ENCODE peak calls at places on chromosomes 4 and X, in four cellular contexts. One of them, this sample, is unnamed.

GRCh38 chr4:108168672-108169562 is at the start of gene LEF1:
- DNase-seq in tibial nerve: no peak
- DNase-seq in hepatocyte: peak; percentile 78
- DNase-seq in breast epithelium: peak; percentile 39
- DNase-seq in this sample: peak; percentile 89

GRCh38 chr4:48681856-48682255 is 98.2 kb downstream of the FRYL start:
- DNase-seq in tibial nerve: no peak
- DNase-seq in breast epithelium: no peak
- DNase-seq in hepatocyte: peak; percentile 32
- DNase-seq in this sample: no peak

GRCh38 chr4:117971406-117971805 is 62.9 kb upstream of the NDST3 start:
- DNase-seq in hepatocyte: no peak
- DNase-seq in breast epithelium: no peak
- DNase-seq in tibial nerve: no peak
- DNase-seq in this sample: no peak

GRCh38 chr4:57777871-57778270 is 667.7 kb upstream of the IGFBP7 start:
- DNase-seq in hepatocyte: no peak
- DNase-seq in breast epithelium: no peak
- DNase-seq in tibial nerve: no peak
- DNase-seq in this sample: no peak

GRCh38 chr4:19030536-19030935 is 1009.0 kb upstream of the LCORL start:
- DNase-seq in tibial nerve: no peak
- DNase-seq in breast epithelium: no peak
- DNase-seq in hepatocyte: no peak
- DNase-seq in this sample: no peak

GRCh38 chr4:40193018-40193571 is 3.7 kb upstream of the RHOH start:
- DNase-seq in hepatocyte: peak; percentile 32
- DNase-seq in tibial nerve: no peak
- DNase-seq in breast epithelium: no peak
- DNase-seq in this sample: no peak

GRCh38 chr4:106690487-106690886 is 321.9 kb upstream of the GIMD1 start:
- DNase-seq in hepatocyte: no peak
- DNase-seq in tibial nerve: no peak
- DNase-seq in breast epithelium: no peak
- DNase-seq in this sample: no peak

GRCh38 chr4:35934370-35934981 is 309.8 kb downstream of the ARAP2 start:
- DNase-seq in tibial nerve: no peak
- DNase-seq in hepatocyte: peak; percentile 63
- DNase-seq in breast epithelium: no peak
- DNase-seq in this sample: no peak

GRCh38 chr4:90857081-90857820 is 730.1 kb downstream of the CCSER1 start:
- DNase-seq in hepatocyte: no peak
- DNase-seq in tibial nerve: no peak
- DNase-seq in breast epithelium: no peak
- DNase-seq in this sample: no peak

GRCh38 chr4:51884606-51885005 is 41.7 kb downstream of the DCUN1D4 start:
- DNase-seq in tibial nerve: no peak
- DNase-seq in breast epithelium: no peak
- DNase-seq in hepatocyte: no peak
- DNase-seq in this sample: peak; percentile 73

GRCh38 chr4:128570380-128570779 is 239.1 kb upstream of the JADE1 start:
- DNase-seq in tibial nerve: peak; percentile 19
- DNase-seq in breast epithelium: no peak
- DNase-seq in hepatocyte: no peak
- DNase-seq in this sample: no peak

GRCh38 chrX:54494970-54495813 is 842 bp downstream of the FGD1 start:
- DNase-seq in tibial nerve: no peak
- DNase-seq in hepatocyte: peak; percentile 45
- DNase-seq in breast epithelium: no peak
- DNase-seq in this sample: peak; percentile 61

GRCh38 chrX:139932077-139932900 is 564 bp downstream of the ATP11C start:
- DNase-seq in hepatocyte: peak; percentile 62
- DNase-seq in breast epithelium: no peak
- DNase-seq in tibial nerve: peak; percentile 15
- DNase-seq in this sample: no peak

DNA sequence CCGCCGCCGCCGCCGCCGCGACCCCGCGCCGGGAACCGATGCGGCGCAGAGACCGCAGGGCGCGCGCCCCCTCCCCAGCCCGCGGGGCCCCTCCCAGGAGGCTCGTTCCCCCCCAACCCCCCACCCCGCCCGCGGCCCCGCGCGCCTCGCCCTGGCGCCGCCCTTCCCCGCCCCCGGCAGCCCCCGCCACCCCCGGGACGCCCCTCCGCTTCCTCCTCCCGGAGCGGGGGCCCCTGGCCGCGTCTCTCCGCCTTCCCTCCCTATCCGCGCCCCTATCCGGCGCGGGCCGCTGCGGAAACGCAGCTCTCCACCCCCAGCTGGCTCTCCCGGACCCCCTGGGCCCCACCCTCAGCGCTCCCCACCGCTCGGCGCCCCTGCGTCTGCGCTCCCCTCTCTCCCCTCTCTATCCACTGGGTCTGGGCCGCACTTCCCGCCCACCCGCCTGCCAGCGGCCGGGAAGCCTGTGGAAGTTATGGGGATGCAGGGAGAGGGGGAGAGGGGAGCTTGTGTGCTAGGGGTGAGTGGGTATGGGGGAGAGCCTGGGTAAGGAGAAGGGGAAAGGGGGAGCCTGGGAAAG is at the start of gene TMEM271:
- DNase-seq in tibial nerve: no peak
- DNase-seq in breast epithelium: no peak
- DNase-seq in hepatocyte: no peak
- DNase-seq in this sample: peak; percentile 71
- H3K4me3 ChIP-seq in tibial nerve: peak within 1 kb of the TSS; percentile 23
- H3K4me3 ChIP-seq in breast epithelium: peak within 1 kb of the TSS; percentile 9
- H3K4me3 ChIP-seq in hepatocyte: no peak within 1 kb of the TSS
- H3K4me3 ChIP-seq in this sample: no peak within 1 kb of the TSS

GRCh38 chr4:8396762-8397406 is 43.6 kb downstream of the ACOX3 start:
- DNase-seq in breast epithelium: no peak
- DNase-seq in hepatocyte: no peak
- DNase-seq in tibial nerve: no peak
- DNase-seq in this sample: no peak
- H3K4me3 ChIP-seq in breast epithelium: no peak overlapping the region
- H3K4me3 ChIP-seq in hepatocyte: no peak overlapping the region
- H3K4me3 ChIP-seq in tibial nerve: no peak overlapping the region
- H3K4me3 ChIP-seq in this sample: no peak overlapping the region

GRCh38 chr4:16198271-16198670 is 28.0 kb downstream of the TAPT1 start:
- DNase-seq in hepatocyte: no peak
- DNase-seq in tibial nerve: no peak
- DNase-seq in breast epithelium: no peak
- DNase-seq in this sample: no peak

GRCh38 chr4:16199132-16199531 is 27.1 kb downstream of the TAPT1 start:
- DNase-seq in tibial nerve: no peak
- DNase-seq in hepatocyte: peak; percentile 40
- DNase-seq in breast epithelium: no peak
- DNase-seq in this sample: no peak

GRCh38 chr4:16195209-16195608 is 31.1 kb downstream of the TAPT1 start:
- DNase-seq in hepatocyte: no peak
- DNase-seq in tibial nerve: no peak
- DNase-seq in breast epithelium: no peak
- DNase-seq in this sample: no peak

GRCh38 chr4:16197842-16198241 is 28.4 kb downstream of the TAPT1 start:
- DNase-seq in breast epithelium: no peak
- DNase-seq in tibial nerve: no peak
- DNase-seq in hepatocyte: no peak
- DNase-seq in this sample: no peak

DNA sequence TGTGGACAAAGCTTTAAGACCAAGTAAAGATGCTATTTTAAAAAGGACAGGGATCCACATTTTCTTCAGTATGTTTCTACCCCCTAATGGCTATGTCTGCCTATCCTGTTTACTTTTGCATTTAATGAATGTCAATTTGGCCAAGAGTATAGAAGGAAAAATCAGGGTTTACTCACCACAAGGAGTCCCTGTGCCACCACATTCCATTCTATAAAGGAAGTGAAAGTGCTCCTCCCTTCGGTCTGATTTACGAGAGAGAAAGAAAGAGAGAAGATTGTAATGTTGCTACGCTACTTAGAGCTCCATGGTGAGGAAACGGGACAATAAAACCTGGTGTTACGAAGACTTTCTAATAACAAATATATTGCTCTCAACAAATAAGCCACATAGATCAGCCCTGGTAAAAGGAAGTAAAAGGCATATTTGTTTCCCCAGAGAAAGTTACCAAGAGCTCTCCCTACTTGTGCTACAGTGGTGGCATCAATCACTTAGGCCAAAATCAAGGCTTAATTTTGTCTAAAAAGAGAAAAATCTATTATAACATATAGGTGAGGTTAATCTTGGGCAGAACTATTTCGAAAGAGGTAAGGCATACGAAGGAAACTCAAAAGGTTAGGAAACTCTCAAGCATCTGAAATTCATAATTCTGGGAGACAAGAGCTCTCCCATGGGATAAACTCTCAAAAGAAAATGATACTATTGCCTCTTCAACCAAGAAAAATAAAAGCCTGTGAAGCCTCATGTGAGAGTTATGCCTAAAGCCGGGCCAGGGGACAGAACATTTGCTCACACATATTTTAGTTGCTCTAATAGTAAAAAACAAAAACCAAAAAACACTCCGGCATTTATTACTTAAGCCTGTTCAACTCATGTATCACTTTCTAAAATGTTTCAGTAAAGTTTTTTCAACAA is 29.5 kb downstream of the TAPT1 start:
- DNase-seq in tibial nerve: no peak
- DNase-seq in hepatocyte: peak; percentile 67
- DNase-seq in breast epithelium: no peak
- DNase-seq in this sample: peak; percentile 49
- H3K4me3 ChIP-seq in tibial nerve: peak overlapping the region; percentile 3
- H3K4me3 ChIP-seq in hepatocyte: no peak overlapping the region
- H3K4me3 ChIP-seq in breast epithelium: peak overlapping the region; percentile 15
- H3K4me3 ChIP-seq in this sample: no peak overlapping the region

DNA sequence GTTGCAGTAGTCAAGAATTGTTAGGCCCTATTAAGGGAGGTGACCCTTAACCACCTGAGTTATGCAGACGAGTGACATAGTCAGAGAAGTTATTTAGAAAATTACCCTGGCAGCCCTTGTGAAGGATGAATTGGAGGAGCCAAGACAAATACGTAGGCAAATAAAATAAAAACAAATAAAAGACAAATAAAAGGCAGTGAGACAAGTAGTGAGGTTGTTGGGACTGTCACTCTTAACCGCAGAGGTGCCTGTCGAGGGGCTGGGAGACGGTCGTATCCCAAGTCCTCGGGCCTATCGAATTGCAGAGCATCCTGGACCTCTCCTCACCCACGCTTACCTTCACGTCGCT is 58.0 kb upstream of the ZC4H2 start:
- DNase-seq in tibial nerve: no peak
- DNase-seq in breast epithelium: no peak
- DNase-seq in hepatocyte: no peak
- DNase-seq in this sample: no peak
- H3K4me3 ChIP-seq in tibial nerve: peak overlapping the region; percentile 76
- H3K4me3 ChIP-seq in breast epithelium: peak overlapping the region; percentile 54
- H3K4me3 ChIP-seq in hepatocyte: peak overlapping the region; percentile 73
- H3K4me3 ChIP-seq in this sample: peak overlapping the region; percentile 81

GRCh38 chrX:40154853-40155616 is 57.3 kb upstream of the BCOR start:
- DNase-seq in tibial nerve: no peak
- DNase-seq in hepatocyte: peak; percentile 80
- DNase-seq in breast epithelium: no peak
- DNase-seq in this sample: peak; percentile 89

GRCh38 chrX:40152173-40152705 is 54.5 kb upstream of the BCOR start:
- DNase-seq in breast epithelium: no peak
- DNase-seq in tibial nerve: no peak
- DNase-seq in hepatocyte: no peak
- DNase-seq in this sample: peak; percentile 78

GRCh38 chrX:40154229-40154852 is 56.6 kb upstream of the BCOR start:
- DNase-seq in hepatocyte: peak; percentile 73
- DNase-seq in breast epithelium: no peak
- DNase-seq in tibial nerve: no peak
- DNase-seq in this sample: peak; percentile 85

GRCh38 chrX:40152706-40153334 is 55.1 kb upstream of the BCOR start:
- DNase-seq in tibial nerve: no peak
- DNase-seq in hepatocyte: peak; percentile 44
- DNase-seq in breast epithelium: no peak
- DNase-seq in this sample: peak; percentile 79

DNA sequence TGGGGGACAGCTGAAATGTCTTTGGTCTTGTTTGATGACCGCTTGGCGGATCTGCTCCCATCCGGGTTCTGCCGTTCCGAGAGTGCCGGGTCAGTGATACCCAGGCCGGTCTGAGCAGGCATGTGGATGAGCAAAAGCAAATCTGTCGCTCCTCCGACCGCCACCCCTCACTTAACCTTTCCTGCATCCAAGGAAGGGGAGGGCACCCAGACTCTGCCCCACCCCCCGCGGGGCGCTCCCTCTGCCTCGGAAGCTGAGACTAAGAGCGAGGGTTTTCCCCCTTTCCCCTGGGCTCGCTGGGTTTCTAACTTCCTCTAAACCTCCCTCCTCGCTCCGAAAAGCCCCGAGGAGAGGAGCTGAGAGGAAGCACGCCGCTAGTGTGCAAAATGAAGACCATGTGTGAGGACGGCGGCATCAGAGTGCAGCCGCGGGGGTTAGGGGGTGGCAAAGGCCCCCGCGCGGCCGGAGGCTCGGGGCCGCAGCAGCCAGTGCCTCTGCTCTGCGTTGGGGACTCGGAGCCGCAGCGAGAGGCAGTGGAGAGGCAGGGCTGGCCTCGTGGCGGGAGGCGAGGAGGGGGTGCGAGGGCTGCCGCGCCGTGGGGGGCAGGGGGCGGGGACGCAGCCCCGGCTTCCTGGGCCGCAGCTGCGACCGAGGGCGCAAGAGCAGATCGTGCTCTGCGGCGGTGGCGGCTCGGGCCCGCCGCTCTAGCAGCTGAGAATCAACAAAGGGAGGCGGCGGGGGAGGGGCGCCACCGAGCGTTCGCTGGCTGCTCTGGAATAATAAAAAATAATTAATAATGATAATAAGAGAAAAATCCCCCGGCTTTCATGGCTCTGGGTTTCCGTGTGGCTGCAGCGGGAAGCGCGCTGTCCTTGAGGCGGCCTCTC is 55.8 kb upstream of the BCOR start:
- DNase-seq in tibial nerve: no peak
- DNase-seq in hepatocyte: peak; percentile 76
- DNase-seq in breast epithelium: no peak
- DNase-seq in this sample: peak; percentile 83
- H3K4me3 ChIP-seq in tibial nerve: peak overlapping the region; percentile 55
- H3K4me3 ChIP-seq in hepatocyte: peak overlapping the region; percentile 36
- H3K4me3 ChIP-seq in breast epithelium: peak overlapping the region; percentile 53
- H3K4me3 ChIP-seq in this sample: peak overlapping the region; percentile 69